ENCODE peak calls at places on chromosomes 1 and 21, in four cellular contexts. One of them, this sample, is unnamed.

GRCh38 chr1:52659851-52660596 is 27.1 kb downstream of the SHISAL2A start:
- DNase-seq in SK-N-SH: no peak
- DNase-seq in K562: no peak
- DNase-seq in GM12878: no peak
- DNase-seq in this sample: peak

GRCh38 chr1:172473842-172474241 is 30.0 kb upstream of the PIGC start:
- DNase-seq in SK-N-SH: no peak
- DNase-seq in K562: no peak
- DNase-seq in GM12878: no peak
- DNase-seq in this sample: no peak

GRCh38 chr1:36199934-36200741 is 24.1 kb upstream of the THRAP3 start:
- DNase-seq in SK-N-SH: no peak
- DNase-seq in K562: no peak
- DNase-seq in GM12878: no peak
- DNase-seq in this sample: no peak

GRCh38 chr1:174902531-174903099 is 97.1 kb upstream of the CACYBP start:
- DNase-seq in SK-N-SH: no peak
- DNase-seq in K562: no peak
- DNase-seq in GM12878: no peak
- DNase-seq in this sample: no peak

GRCh38 chr21:46605759-46606426 is 1.0 kb upstream of the S100B start:
- DNase-seq in SK-N-SH: no peak
- DNase-seq in K562: peak
- DNase-seq in GM12878: peak
- DNase-seq in this sample: no peak

GRCh38 chr1:193104496-193104905 is 713 bp downstream of the GLRX2 start:
- DNase-seq in SK-N-SH: peak
- DNase-seq in K562: peak
- DNase-seq in GM12878: no peak
- DNase-seq in this sample: peak

GRCh38 chr1:67184838-67185421 is 18.7 kb downstream of the IL23R start:
- DNase-seq in SK-N-SH: no peak
- DNase-seq in K562: no peak
- DNase-seq in GM12878: no peak
- DNase-seq in this sample: no peak

GRCh38 chr1:69915347-69915746 is 290.0 kb downstream of the LRRC40 start:
- DNase-seq in SK-N-SH: no peak
- DNase-seq in K562: no peak
- DNase-seq in GM12878: no peak
- DNase-seq in this sample: no peak

GRCh38 chr1:177171536-177172123 is 872 bp downstream of the BRINP2 start:
- DNase-seq in SK-N-SH: no peak
- DNase-seq in K562: no peak
- DNase-seq in GM12878: no peak
- DNase-seq in this sample: no peak

GRCh38 chr1:213256438-213257087 is 205.5 kb downstream of the RPS6KC1 start:
- DNase-seq in SK-N-SH: no peak
- DNase-seq in K562: no peak
- DNase-seq in GM12878: peak
- DNase-seq in this sample: no peak

GRCh38 chr1:6409053-6409452 is 10.7 kb downstream of the HES2 start:
- DNase-seq in SK-N-SH: no peak
- DNase-seq in K562: no peak
- DNase-seq in GM12878: no peak
- DNase-seq in this sample: no peak
- TF ChIP-seq MAX in SK-N-SH: no peak
- TF ChIP-seq MAX in K562: no peak
- TF ChIP-seq MAX in GM12878: no peak
- TF ChIP-seq MAX in this sample: no peak

GRCh38 chr1:6357243-6357929 is 36.2 kb downstream of the ACOT7 start:
- DNase-seq in SK-N-SH: no peak
- DNase-seq in K562: no peak
- DNase-seq in GM12878: no peak
- DNase-seq in this sample: peak

GRCh38 chr1:6359568-6360496 is 33.7 kb downstream of the ACOT7 start:
- DNase-seq in SK-N-SH: peak
- DNase-seq in K562: peak
- DNase-seq in GM12878: peak
- DNase-seq in this sample: peak

GRCh38 chr1:6358144-6358624 is 35.4 kb downstream of the ACOT7 start:
- DNase-seq in SK-N-SH: no peak
- DNase-seq in K562: no peak
- DNase-seq in GM12878: no peak
- DNase-seq in this sample: no peak

GRCh38 chr1:6360517-6360916 is 33.0 kb downstream of the ACOT7 start:
- DNase-seq in SK-N-SH: no peak
- DNase-seq in K562: no peak
- DNase-seq in GM12878: no peak
- DNase-seq in this sample: no peak

DNA sequence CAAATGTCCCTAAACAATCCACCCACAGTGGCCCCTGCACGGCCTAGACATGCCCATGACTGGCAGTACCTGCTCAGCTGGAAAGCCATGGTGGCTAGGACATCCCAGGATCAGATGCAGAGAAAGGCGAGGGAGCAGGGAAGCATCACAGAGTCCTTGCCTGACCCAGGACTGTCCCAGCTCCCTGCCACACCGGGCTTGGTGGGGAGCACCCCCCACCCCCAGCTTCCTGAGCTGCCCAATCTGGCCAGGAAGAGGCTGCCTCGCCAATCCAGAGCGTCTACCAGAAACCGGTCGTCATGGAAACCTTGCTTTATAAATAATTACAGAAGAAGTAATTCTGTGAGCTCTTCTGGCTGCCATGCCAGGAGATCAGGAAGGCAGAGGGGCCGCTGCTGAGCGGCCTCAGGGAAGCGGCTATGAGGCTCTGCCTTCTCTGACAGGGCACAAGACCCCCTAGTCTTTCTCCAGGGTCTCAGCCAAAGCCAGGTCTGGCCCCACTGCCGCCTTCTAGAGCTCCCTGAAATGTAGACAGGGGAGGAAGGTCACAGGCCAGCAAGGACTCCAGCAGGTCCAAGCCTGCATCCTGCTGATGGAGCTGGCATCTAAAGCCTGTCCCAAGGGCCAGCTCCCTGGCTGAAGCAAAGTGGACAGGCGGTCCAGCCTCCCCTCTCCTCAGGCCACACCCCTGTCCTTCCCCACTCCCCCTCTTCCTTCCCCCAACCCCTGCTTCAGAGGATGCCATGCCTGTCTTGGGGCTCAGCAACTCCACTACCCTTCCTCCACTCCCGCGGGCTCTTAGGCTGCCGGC is 34.6 kb downstream of the ACOT7 start:
- DNase-seq in SK-N-SH: peak
- DNase-seq in K562: no peak
- DNase-seq in GM12878: no peak
- DNase-seq in this sample: no peak
- TF ChIP-seq USF1 in SK-N-SH: no peak
- TF ChIP-seq USF1 in K562: no peak
- TF ChIP-seq USF1 in GM12878: no peak
- TF ChIP-seq USF1 in this sample: no peak

DNA sequence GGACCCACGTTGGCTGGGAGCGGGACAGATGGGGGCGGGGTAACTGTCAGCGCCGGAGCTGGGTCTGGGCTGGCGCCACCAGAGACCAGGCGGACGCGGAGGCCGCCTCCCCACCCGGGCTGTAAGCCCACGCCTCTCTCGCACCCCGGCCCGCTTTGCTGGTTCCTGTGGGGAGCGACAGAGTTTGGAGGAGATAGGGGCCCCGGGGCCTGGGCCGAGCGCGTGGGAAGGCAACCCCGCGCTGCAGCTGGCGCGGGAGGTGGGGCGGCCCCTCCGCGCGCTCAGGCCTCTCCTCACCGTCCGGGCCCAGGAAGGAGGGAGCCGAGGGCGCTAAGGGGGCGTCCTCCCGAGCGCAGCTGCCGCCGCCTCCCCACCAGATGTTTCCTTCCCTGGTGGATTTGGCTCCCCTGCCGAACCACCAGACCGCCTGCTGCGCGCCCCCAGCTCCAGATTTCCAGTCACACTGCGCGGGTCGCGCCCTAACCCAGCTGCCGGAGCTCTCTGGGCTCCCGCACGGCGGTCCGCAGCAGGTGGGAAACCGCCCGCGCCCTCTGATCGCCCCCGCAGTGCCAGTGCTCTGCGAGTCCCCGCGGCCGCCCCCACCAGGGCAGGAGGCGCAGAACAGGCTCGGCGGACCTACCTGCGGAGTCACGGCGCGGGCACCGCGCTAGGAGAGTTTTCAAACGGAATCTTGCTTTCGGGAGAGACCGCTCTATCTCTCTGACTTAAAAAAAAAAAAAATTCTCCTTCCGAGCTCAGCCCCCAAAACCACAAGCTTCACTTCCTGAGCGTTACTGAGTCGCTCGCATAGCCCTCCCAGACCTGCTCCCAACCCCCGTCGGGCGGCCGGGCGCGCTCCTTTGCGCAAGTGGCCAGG is 1.1 kb downstream of the GFI1 start:
- DNase-seq in SK-N-SH: peak
- DNase-seq in K562: peak
- DNase-seq in GM12878: no peak
- DNase-seq in this sample: peak
- TF ChIP-seq MAX in SK-N-SH: no peak
- TF ChIP-seq MAX in K562: peak
- TF ChIP-seq MAX in GM12878: no peak
- TF ChIP-seq MAX in this sample: no peak

GRCh38 chr1:226704169-226704921 is 34.7 kb downstream of the ITPKB start:
- DNase-seq in SK-N-SH: no peak
- DNase-seq in K562: no peak
- DNase-seq in GM12878: no peak
- DNase-seq in this sample: no peak

GRCh38 chr1:226706664-226707063 is 32.4 kb downstream of the ITPKB start:
- DNase-seq in SK-N-SH: peak
- DNase-seq in K562: no peak
- DNase-seq in GM12878: no peak
- DNase-seq in this sample: no peak

GRCh38 chr1:226700861-226701260 is 38.2 kb downstream of the ITPKB start:
- DNase-seq in SK-N-SH: no peak
- DNase-seq in K562: no peak
- DNase-seq in GM12878: no peak
- DNase-seq in this sample: no peak

GRCh38 chr1:226702318-226702956 is 36.6 kb downstream of the ITPKB start:
- DNase-seq in SK-N-SH: no peak
- DNase-seq in K562: no peak
- DNase-seq in GM12878: no peak
- DNase-seq in this sample: no peak

DNA sequence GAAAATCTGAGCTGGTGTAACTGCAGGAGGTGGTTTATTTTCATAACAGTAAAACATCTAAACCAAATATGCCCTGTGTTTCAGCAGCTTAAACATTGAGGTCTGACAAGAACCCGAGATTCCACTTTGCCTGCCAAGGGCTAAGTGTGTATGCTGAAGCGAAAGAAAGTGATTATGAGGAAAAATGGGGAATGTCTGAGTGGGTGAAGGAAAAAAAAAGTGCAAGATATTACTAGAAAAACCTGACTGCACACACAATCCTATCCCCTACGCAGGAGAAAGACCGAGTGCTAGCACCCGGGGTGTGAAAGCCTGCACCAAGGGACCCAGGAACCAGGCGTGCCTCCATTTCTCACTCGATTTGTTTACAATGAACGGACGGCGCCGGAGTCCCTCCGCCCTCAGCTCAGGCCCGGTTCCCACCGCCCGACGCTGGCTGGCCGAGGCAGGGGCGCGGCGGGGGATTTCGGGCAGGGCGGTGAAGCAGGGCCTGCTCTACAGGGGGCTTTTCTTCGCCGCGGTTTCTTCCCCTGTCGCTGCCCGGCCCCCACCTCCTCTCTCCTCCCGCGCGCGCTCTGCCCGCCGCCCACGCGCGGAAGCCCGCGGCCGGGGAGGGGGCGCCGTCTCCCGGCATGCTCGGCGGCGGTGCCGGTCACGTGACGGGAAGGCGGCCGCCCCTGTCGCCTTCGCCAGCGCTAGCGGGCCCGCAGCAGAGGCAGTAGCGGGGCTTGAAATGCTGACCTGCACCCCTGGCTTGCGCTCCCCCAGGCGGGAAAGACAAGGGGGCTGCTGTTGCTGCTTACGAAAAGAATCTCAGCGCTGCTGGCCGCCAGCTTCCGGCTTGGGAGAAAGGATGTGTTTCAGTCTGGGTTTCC is 35.9 kb downstream of the ITPKB start:
- DNase-seq in SK-N-SH: peak
- DNase-seq in K562: peak
- DNase-seq in GM12878: no peak
- DNase-seq in this sample: peak
- TF ChIP-seq USF1 in SK-N-SH: peak
- TF ChIP-seq USF1 in K562: peak
- TF ChIP-seq USF1 in GM12878: peak
- TF ChIP-seq USF1 in this sample: peak

GRCh38 chr1:21494196-21494595 is 15.0 kb upstream of the ALPL start:
- DNase-seq in SK-N-SH: no peak
- DNase-seq in K562: no peak
- DNase-seq in GM12878: no peak
- DNase-seq in this sample: no peak

GRCh38 chr1:21489146-21489545 is 20.1 kb upstream of the ALPL start:
- DNase-seq in SK-N-SH: no peak
- DNase-seq in K562: no peak
- DNase-seq in GM12878: no peak
- DNase-seq in this sample: no peak

GRCh38 chr1:21491483-21492170 is 17.6 kb upstream of the ALPL start:
- DNase-seq in SK-N-SH: no peak
- DNase-seq in K562: no peak
- DNase-seq in GM12878: no peak
- DNase-seq in this sample: no peak

GRCh38 chr1:21492171-21492625 is 17.0 kb upstream of the ALPL start:
- DNase-seq in SK-N-SH: no peak
- DNase-seq in K562: no peak
- DNase-seq in GM12878: no peak
- DNase-seq in this sample: no peak

DNA sequence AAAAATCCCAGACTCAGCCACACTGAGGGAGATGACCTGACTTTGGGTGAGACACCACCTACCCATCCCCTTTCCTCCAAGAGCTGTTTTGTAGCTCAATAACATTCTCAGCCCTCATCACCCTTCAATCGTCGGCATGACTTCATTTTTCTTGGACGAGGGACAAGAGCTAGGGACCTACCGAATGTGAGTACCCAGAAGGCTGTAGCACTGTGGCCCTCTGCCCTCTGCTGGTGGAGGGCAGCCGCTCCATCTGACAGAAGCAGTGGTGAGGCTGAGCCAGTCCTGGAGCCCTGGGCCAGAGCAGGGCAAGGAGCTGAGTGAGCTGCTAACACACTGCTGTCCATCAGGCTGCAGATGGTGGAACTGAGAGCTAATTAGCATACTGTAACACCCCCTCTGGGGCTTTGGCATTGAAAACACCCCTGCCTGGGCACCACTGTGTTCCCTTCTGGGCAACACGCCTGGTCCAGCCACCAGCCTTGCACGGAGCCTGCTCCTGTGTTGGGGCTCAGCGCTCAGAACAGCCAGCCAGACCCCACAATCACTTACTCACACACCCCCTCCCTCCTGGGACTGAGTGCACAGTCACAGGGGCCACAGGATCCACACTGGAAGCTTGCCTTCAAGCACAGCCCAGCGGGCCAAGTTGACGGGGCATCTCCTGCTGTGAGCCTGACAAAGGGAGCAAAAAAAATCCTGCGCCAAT is 18.3 kb upstream of the ALPL start:
- DNase-seq in SK-N-SH: peak
- DNase-seq in K562: peak
- DNase-seq in GM12878: no peak
- DNase-seq in this sample: peak
- TF ChIP-seq MAX in SK-N-SH: no peak
- TF ChIP-seq MAX in K562: no peak
- TF ChIP-seq MAX in GM12878: no peak
- TF ChIP-seq MAX in this sample: no peak

GRCh38 chr1:2330511-2331199 is 60.7 kb downstream of the MORN1 start:
- DNase-seq in SK-N-SH: no peak
- DNase-seq in K562: no peak
- DNase-seq in GM12878: no peak
- DNase-seq in this sample: no peak
- TF ChIP-seq USF1 in SK-N-SH: no peak
- TF ChIP-seq USF1 in K562: peak
- TF ChIP-seq USF1 in GM12878: no peak
- TF ChIP-seq USF1 in this sample: no peak